ENCODE peak calls at places on chromosomes 6 and 20, in four cellular contexts. O, P, H and V are unnamed samples.

GRCh38 chr6:150745896-150746295 is 119.6 kb upstream of the MTHFD1L start:
- DNase-seq in O (no peak), P (no peak), H (no peak), V (no peak)

GRCh38 chr20:32385541-32385940 is 27.4 kb downstream of the ASXL1 start:
- DNase-seq in O (no peak), P (no peak), H (no peak), V (peak)

GRCh38 chr6:142845143-142845571 is 99.8 kb downstream of the HIVEP2 start:
- DNase-seq in O (no peak), P (no peak), H (no peak), V (no peak)

GRCh38 chr6:6699741-6700367 is 111.3 kb downstream of the LY86 start:
- DNase-seq in O (peak), P (no peak), H (peak), V (peak)

GRCh38 chr6:33419580-33420492 is at the start of gene SYNGAP1:
- DNase-seq in O (no peak), P (no peak), H (no peak), V (peak)

GRCh38 chr20:41183831-41184230 is 46.5 kb downstream of the PLCG1 start:
- DNase-seq in O (no peak), P (no peak), H (no peak), V (no peak)

GRCh38 chr6:137776786-137777185 is 90.3 kb upstream of the TNFAIP3 start:
- DNase-seq in O (no peak), P (no peak), H (no peak), V (no peak)

GRCh38 chr6:37456126-37456525 is 23.1 kb downstream of the CMTR1 start:
- DNase-seq in O (no peak), P (no peak), H (no peak), V (no peak)

GRCh38 chr20:33862709-33863403 is 51.7 kb downstream of the CHMP4B start:
- DNase-seq in O (no peak), P (peak), H (peak), V (peak)

GRCh38 chr6:7215798-7216231 is 97.2 kb downstream of the SSR1 start:
- DNase-seq in O (no peak), P (no peak), H (no peak), V (no peak)

GRCh38 chr20:50759678-50760077 is 28.3 kb downstream of the PARD6B start:
- DNase-seq in O (no peak), P (no peak), H (no peak), V (no peak)

GRCh38 chr20:19431308-19431685 is 218.9 kb downstream of the SLC24A3 start:
- DNase-seq in O (no peak), P (no peak), H (no peak), V (no peak)

GRCh38 chr6:24344981-24345380 is 12.9 kb downstream of the DCDC2 start:
- DNase-seq in O (no peak), P (no peak), H (no peak), V (no peak)

GRCh38 chr6:24339932-24340331 is 17.9 kb downstream of the DCDC2 start:
- DNase-seq in O (no peak), P (no peak), H (no peak), V (no peak)

DNA sequence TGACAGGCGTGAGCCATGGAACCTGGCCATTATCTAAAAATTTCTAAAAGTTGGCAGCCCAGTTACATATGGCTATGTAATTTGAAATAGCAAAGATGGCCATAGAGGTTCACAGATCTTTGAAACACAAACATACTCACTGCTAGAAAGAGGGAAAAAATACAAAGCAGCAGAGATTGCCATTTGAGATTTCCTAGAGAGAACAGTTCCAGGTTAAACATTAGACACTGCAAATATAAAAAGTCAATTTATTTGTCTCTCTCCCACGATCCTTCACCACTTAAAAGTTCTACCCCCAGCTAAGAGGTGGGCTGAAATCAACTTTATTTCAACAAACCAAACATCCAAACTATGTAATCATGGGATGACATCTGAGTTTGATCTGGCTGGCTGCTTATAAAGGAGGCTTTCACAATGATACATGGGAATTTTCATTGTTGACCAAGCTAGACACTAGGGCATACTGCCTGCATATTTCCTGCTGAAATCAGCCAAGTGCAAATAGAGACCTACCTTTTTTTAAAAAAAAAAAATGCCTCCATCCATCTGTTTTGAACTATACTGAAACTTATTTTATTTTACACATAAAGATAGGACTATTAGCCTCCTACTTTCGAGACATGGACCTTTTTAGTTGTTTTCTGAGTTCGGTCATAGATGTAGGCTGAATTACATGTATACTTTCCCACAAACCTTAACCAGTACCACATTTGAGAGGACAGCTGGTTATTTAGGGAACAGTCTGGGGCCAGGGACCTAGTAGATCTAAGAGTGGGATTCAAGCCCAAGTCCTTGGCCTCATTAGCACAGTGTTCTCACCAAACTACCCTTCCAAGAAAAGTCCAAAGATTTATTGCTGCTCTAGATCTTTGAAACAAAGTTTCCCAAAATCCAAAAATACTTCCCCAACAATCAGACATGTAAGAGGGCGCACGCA is 16.6 kb downstream of the DCDC2 start:
- DNase-seq in O (no peak), P (peak), H (no peak), V (no peak)
- TF ChIP-seq ELF1 in O (no peak), P (peak), H (no peak), V (no peak)

GRCh38 chr6:53669592-53669991 is 4.0 kb upstream of the KLHL31 start:
- DNase-seq in O (no peak), P (no peak), H (no peak), V (no peak)

GRCh38 chr6:53672232-53672631 is 6.7 kb upstream of the KLHL31 start:
- DNase-seq in O (no peak), P (no peak), H (no peak), V (no peak)

GRCh38 chr6:53671111-53671510 is 5.6 kb upstream of the KLHL31 start:
- DNase-seq in O (no peak), P (no peak), H (no peak), V (no peak)

GRCh38 chr6:53673138-53673801 is 7.7 kb upstream of the KLHL31 start:
- DNase-seq in O (peak), P (peak), H (no peak), V (no peak)
- TF ChIP-seq ELF1 in O (no peak), P (no peak), H (no peak), V (no peak)

GRCh38 chr6:116387374-116387773 is 16.6 kb downstream of the DSE start:
- DNase-seq in O (peak), P (no peak), H (no peak), V (no peak)
- TF ChIP-seq ELF1 in O (peak), P (no peak), H (no peak), V (no peak)

DNA sequence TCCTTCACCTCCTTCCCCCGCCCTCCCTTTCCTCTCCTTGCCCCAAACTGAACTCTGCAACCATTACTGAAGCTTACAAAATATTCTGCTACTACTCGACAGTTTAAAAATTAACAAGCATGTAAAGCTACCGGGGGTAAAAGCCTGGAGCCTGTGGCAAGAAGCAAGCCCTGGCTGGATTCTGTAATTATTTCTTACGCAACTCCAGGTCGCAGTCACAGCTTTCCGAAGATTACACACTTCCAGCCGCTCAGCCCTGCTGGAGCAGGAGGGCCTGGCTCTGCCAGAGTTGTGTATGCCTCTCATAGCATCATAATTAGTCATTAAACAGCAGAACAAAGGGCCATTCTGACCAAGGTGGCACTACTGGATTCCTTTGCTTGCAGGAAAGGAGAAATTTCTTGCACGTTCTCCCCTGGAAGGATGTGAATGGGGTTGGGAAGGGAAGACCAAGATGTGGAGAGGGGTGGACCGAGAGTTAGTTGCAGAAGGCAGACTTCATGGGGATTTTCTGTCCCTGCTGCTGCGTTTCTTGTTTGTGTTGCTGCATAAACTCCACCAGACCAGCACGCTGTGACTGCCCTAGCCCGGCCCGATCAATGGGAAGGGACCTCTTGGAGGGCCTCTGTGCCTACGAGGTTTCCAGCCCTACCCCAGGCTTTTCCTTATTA is 23.6 kb downstream of the FOXQ1 start:
- DNase-seq in O (peak), P (peak), H (no peak), V (no peak)
- TF ChIP-seq ELF1 in O (peak), P (no peak), H (no peak), V (no peak)

DNA sequence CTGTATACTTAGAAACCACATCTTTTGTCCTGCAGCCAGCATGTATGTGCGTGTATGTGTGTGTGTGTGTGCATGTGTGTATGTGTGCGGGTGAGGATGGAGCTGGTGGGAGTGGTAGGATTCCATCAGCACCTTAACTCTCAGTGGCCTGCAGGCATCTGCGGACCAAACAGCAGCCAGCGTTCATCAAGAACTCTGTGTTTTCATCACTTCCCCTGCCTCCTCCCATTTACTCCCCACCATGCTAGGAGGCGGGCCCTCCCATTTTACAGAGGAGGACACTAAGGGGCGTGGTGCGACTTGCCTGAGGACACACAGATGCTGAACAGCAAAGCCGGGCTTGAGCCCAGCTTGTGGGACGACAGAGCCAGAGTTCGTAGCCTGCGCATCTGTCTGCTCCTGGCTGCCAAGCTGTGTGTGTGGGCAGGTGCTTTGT is 8.9 kb downstream of the VSTM2L start:
- DNase-seq in O (no peak), P (no peak), H (peak), V (peak)
- TF ChIP-seq ELF1 in O (no peak), P (no peak), H (no peak), V (no peak)

DNA sequence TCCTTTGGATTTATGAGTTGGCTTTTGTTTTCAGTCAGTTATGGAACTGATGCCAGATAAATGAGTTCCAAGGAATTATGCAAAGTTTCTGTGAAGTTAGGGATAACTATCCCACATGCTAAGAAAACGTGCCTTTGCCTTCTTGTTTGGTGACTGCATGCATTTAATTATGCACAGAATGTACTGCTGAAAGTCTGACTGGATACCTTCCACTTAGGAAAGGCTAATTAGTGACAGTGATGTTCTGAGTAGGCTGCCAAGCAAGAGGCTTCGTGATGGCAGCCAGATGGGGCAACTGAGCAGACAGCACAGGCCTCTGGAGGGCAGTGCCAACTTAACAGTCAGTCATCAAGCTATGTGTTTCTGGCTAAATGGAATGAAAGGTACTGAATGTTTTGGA is 289.9 kb downstream of the CD109 start:
- DNase-seq in O (peak), P (no peak), H (no peak), V (no peak)
- TF ChIP-seq ELF1 in O (no peak), P (no peak), H (no peak), V (no peak)

GRCh38 chr6:44456070-44456965 is 68.8 kb downstream of the CDC5L start:
- DNase-seq in O (peak), P (peak), H (peak), V (peak)
- TF ChIP-seq ELF1 in O (no peak), P (no peak), H (no peak), V (no peak)

DNA sequence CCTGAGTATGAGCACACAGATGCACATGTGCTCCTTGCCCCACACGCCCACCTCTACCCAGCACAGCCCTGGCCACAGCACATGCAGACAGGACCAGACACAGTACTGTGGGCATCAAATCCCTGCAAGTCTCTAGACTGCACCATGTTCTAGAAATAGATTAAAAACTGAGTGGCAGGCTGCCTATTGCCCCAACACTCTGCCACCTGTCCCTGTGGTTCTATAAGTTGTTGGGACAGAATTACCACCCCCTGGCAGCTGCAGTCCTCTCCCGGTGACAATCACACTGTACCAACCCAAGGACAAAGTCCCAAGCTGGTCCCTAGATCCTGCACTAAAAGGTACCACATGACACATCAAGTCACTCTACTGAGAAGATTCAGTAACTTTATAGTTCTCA is 70.2 kb downstream of the B3GAT2 start:
- DNase-seq in O (no peak), P (no peak), H (no peak), V (no peak)
- TF ChIP-seq ELF1 in O (no peak), P (no peak), H (no peak), V (no peak)